ENCODE peak calls at places on chromosomes 11 and 22, in four cellular contexts. S, R, J and X are unnamed samples. For H3K4me1, the result is how much of the 10 kb centered on the place peaks cover.

GRCh38 chr11:36447947-36448346 is 62.1 kb downstream of the TRAF6 start:
- DNase-seq in S (no peak), R (no peak), J (peak), X (no peak)

GRCh38 chr11:6096417-6096816 is 11.1 kb upstream of the OR56B4 start:
- DNase-seq in S (peak), R (no peak), J (no peak), X (no peak)

GRCh38 chr11:134071766-134072403 is 3.0 kb downstream of the JAM3 start:
- DNase-seq in S (no peak), R (no peak), J (no peak), X (no peak)

GRCh38 chr11:107857550-107858216 is 904 bp downstream of the SLC35F2 start:
- DNase-seq in S (no peak), R (no peak), J (no peak), X (no peak)

GRCh38 chr11:47327025-47327424 is 25.5 kb downstream of the MYBPC3 start:
- DNase-seq in S (no peak), R (no peak), J (no peak), X (no peak)

GRCh38 chr22:19637405-19638281 is 76.7 kb upstream of the SEPTIN5 start:
- DNase-seq in S (no peak), R (no peak), J (no peak), X (no peak)

GRCh38 chr11:128555606-128556005 is 31.8 kb downstream of the ETS1 start:
- DNase-seq in S (no peak), R (peak), J (no peak), X (no peak)

GRCh38 chr22:47865626-47866025 is 1103.2 kb downstream of the TBC1D22A start:
- DNase-seq in S (no peak), R (no peak), J (no peak), X (no peak)

GRCh38 chr11:93025558-93026255 is 56.3 kb downstream of the MTNR1B start:
- DNase-seq in S (no peak), R (no peak), J (no peak), X (no peak)

GRCh38 chr22:17881366-17881765 is 107.1 kb upstream of the BID start:
- DNase-seq in S (no peak), R (no peak), J (no peak), X (peak)

GRCh38 chr22:44931077-44931540 is 78.7 kb downstream of the PHF21B start:
- DNase-seq in S (no peak), R (no peak), J (no peak), X (no peak)

GRCh38 chr11:57277845-57278720 is 41.0 kb upstream of the APLNR start:
- DNase-seq in S (peak), R (peak), J (peak), X (peak)

GRCh38 chr11:2233693-2234455 is 36.5 kb downstream of the ASCL2 start:
- DNase-seq in S (no peak), R (no peak), J (no peak), X (no peak)

GRCh38 chr11:111570796-111571195 is 30.3 kb downstream of the LAYN start:
- DNase-seq in S (no peak), R (no peak), J (no peak), X (no peak)

GRCh38 chr11:40139507-40139906 is 1319.9 kb downstream of the LRRC4C start:
- DNase-seq in S (no peak), R (no peak), J (no peak), X (no peak)

GRCh38 chr11:111359223-111360149 is 19.6 kb downstream of the POU2AF1 start:
- DNase-seq in S (peak), R (no peak), J (no peak), X (no peak)

GRCh38 chr11:36362902-36363301 is 66.8 kb downstream of the PRR5L start:
- DNase-seq in S (no peak), R (no peak), J (no peak), X (no peak)

GRCh38 chr11:69134957-69135356 is 20.8 kb upstream of the SMIM38 start:
- DNase-seq in S (no peak), R (no peak), J (no peak), X (no peak)

GRCh38 chr22:30265851-30266444 is 703 bp downstream of the OSM start:
- DNase-seq in S (peak), R (no peak), J (no peak), X (no peak)

GRCh38 chr11:111557425-111558111 is 17.0 kb downstream of the LAYN start:
- DNase-seq in S (no peak), R (no peak), J (no peak), X (no peak)

GRCh38 chr22:26756675-26757293 is 99.4 kb downstream of the MIAT start:
- DNase-seq in S (no peak), R (peak), J (peak), X (peak)

GRCh38 chr11:127003260-127003981 is 2.9 kb upstream of the KIRREL3 start:
- DNase-seq in S (no peak), R (peak), J (peak), X (peak)

GRCh38 chr11:71269603-71270511 is 17.5 kb upstream of the SHANK2 start:
- DNase-seq in S (no peak), R (no peak), J (no peak), X (no peak)

GRCh38 chr11:28490763-28491382 is 382.7 kb downstream of the METTL15 start:
- DNase-seq in S (no peak), R (no peak), J (no peak), X (no peak)

GRCh38 chr11:93857413-93858185 is 7.2 kb upstream of the VSTM5 start:
- DNase-seq in S (no peak), R (no peak), J (no peak), X (no peak)

GRCh38 chr22:37310815-37311595 is 28.7 kb downstream of the CYTH4 start:
- DNase-seq in S (no peak), R (no peak), J (no peak), X (no peak)

GRCh38 chr22:29883045-29883830 is at the start of gene MTMR3:
- DNase-seq in S (peak), R (peak), J (peak), X (peak)

GRCh38 chr11:111936045-111936400 is 1.1 kb upstream of the DIXDC1 start:
- DNase-seq in S (no peak), R (no peak), J (no peak), X (no peak)

GRCh38 chr11:12238420-12238819 is 128.0 kb downstream of the MICAL2 start:
- DNase-seq in S (no peak), R (no peak), J (no peak), X (no peak)

GRCh38 chr11:134412508-134413333 is 679 bp upstream of the B3GAT1 start:
- DNase-seq in S (no peak), R (peak), J (no peak), X (no peak)

GRCh38 chr11:106821291-106821690 is 197.0 kb downstream of the GUCY1A2 start:
- DNase-seq in S (no peak), R (peak), J (no peak), X (no peak)

GRCh38 chr11:70863186-70863585 is 389.2 kb downstream of the SHANK2 start:
- DNase-seq in S (no peak), R (no peak), J (no peak), X (peak)

GRCh38 chr22:38755155-38755910 is 465 bp downstream of the SUN2 start:
- DNase-seq in S (peak), R (peak), J (peak), X (peak)

GRCh38 chr11:63681208-63682044 is at the start of gene RTN3:
- DNase-seq in S (peak), R (peak), J (peak), X (peak)
- H3K4me3 ChIP-seq in S (peak), R (peak), J (peak), X (peak)

DNA sequence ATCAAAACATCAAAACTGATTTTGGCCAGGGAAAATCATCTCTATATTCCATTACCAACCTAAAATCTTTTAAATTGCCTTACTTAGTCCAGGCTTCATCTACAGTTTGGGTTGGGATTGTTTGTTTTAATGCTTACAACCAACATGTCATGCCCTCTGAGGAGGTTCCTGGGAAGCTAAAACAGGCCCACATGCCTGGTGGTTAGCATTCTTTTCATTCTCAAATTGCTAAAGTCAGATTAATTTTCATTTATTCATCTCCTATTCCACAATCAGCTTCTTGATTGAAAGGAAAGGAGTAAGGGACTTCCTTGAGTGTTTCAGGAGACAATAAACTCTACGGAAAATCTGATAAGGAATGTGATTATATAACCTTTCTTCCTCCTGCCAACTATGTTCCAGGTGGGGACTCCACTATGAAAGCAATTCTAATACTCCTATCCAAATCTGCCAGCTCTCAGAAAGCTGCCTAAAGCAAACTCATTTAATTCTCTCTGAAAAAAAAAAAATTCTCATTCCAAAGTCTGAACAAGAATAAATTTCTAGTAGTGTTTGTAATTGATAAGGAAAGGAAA is 30.8 kb downstream of the MRTFA start:
- DNase-seq in S (no peak), R (no peak), J (no peak), X (no peak)
- H3K4me1 ChIP-seq in S (under half), R (under half), J (under half), X (under half)

DNA sequence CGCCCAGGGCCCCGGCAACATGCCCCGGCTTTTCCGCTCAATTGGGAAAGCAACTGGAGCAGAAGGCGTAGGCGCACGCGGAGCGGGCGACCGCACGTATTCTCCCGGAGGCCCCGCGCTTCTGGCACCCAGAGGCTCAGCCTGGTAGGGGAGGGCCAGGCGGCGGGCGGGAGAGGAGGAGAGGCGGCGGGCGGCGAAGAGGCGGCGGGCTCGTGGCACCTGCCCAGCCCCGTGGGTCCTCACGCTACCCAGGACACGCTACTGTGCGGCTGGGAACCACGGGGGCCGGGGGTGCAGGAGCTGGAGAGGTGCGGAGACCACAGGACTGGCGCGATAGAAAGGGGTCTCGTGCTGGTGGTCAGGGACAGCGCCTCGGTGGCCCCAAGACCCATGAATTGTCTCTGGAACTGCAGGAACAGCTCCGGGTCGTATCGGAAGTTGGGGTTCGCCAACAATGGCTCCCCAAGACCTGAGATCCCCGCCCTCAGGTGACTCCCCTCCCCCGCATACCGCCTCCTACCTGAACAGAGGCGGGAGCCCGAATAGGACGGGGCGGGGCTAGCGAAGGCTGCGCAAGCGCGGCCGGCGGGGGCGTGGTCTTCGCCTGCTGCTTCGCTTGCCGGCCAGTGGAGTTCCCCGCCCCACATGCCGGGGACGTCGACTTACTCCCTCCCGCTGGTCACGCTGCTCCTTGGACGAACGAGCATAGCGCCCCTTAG is at the start of gene SLC37A4:
- DNase-seq in S (peak), R (peak), J (peak), X (peak)
- TF ChIP-seq CTCF in S (no peak), R (no peak), J (no peak), X (peak)

GRCh38 chr11:77047007-77047927 is 13.1 kb downstream of the B3GNT6 start:
- DNase-seq in S (peak), R (peak), J (peak), X (peak)
- H3K4me3 ChIP-seq in S (peak), R (no peak), J (peak), X (no peak)

DNA sequence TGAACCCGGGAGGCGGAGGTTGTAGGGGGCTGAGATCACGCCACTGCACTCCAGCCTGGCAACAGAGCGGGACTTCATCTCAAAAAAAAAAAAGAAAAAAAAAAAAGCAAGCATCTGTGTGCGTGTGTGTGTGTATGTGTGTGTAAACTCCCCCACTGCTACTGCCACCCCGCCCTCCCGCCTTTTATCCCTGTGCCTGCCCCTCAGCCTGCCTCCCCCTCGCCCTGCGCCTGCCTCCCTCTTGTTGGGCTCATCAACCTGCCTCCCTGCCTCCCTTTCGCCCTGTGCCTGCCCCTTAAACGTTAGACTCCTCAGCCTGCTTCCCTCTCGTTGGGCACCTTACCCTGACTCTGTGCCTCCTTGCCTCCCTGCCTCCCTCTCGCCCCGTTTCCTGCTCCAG is 18.0 kb downstream of the TMEM258 start:
- DNase-seq in S (no peak), R (no peak), J (no peak), X (no peak)
- H3K4me1 ChIP-seq in S (under half), R (under half), J (under half), X (under half)

GRCh38 chr11:102734650-102735049 is 9.9 kb upstream of the MMP8 start:
- DNase-seq in S (no peak), R (no peak), J (no peak), X (no peak)
- TF ChIP-seq CTCF in S (no peak), R (no peak), J (no peak), X (no peak)

DNA sequence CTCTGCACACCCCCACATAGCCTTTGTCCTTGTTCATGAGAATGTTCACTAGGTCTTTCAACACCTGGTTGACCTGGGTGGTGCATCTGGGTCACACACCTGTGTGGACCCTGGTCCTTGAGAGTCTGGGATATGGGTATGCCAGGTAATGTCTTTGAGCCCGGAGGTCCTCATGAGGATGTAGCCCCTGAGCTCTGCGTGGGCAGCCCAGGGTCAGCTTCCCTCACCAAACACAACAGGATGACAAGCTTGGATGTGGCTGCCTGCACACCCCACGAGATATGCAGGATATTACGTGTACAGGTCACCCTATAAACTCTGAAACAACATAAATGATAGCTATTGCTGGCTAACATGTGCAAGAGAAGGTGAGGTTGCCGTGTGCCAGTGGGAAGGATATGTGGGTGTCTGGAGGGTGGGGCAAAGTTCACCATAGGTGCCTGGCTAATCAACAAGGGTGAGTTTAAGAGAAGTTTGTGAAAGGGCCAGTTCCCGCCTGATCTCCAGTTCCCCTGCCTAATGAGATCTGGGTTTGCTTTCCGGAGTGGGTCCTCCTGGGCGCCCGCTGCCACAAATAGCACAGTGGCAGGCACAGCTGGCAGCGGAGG is 1.3 kb upstream of the PPARA start:
- DNase-seq in S (no peak), R (no peak), J (no peak), X (peak)
- H3K4me3 ChIP-seq in S (peak), R (peak), J (peak), X (peak)